ENCODE peak calls at places on chromosome 13, in four cellular contexts. T, V, X and I are unnamed samples.

GRCh38 chr13:80572308-80572676 is 231.4 kb upstream of the SPRY2 start:
- DNase-seq in T (no peak), V (no peak), X (no peak), I (no peak)

GRCh38 chr13:46812398-46812797 is 15.4 kb upstream of the ESD start:
- DNase-seq in T (no peak), V (no peak), X (no peak), I (no peak)

GRCh38 chr13:40272776-40273139 is 393.7 kb downstream of the FOXO1 start:
- DNase-seq in T (no peak), V (no peak), X (no peak), I (no peak)

GRCh38 chr13:76872686-76873085 is 13.5 kb downstream of the KCTD12 start:
- DNase-seq in T (no peak), V (no peak), X (no peak), I (no peak)

GRCh38 chr13:75771818-75772217 is 135.7 kb downstream of the LMO7 start:
- DNase-seq in T (peak; percentile 27), V (no peak), X (no peak), I (no peak)

GRCh38 chr13:41590643-41591042 is 133.3 kb downstream of the RGCC start:
- DNase-seq in T (no peak), V (no peak), X (no peak), I (no peak)

GRCh38 chr13:95641961-95642621 is 2.4 kb downstream of the DZIP1 start:
- DNase-seq in T (no peak), V (no peak), X (no peak), I (no peak)

GRCh38 chr13:31094331-31095015 is 67.2 kb downstream of the HSPH1 start:
- DNase-seq in T (no peak), V (no peak), X (no peak), I (no peak)

GRCh38 chr13:82717249-82717648 is 1165.0 kb downstream of the SLITRK1 start:
- DNase-seq in T (no peak), V (no peak), X (peak; percentile 12), I (no peak)

GRCh38 chr13:26719356-26719945 is 41.1 kb downstream of the GPR12 start:
- DNase-seq in T (no peak), V (no peak), X (no peak), I (no peak)

GRCh38 chr13:47835470-47836228 is 165.4 kb downstream of the SUCLA2 start:
- DNase-seq in T (no peak), V (no peak), X (no peak), I (no peak)

GRCh38 chr13:80189889-80190597 is 150.9 kb downstream of the SPRY2 start:
- DNase-seq in T (no peak), V (no peak), X (no peak), I (no peak)

GRCh38 chr13:44013666-44014291 is 134.1 kb downstream of the LACC1 start:
- DNase-seq in T (no peak), V (no peak), X (peak; percentile 47), I (no peak)

GRCh38 chr13:43085545-43085944 is 62.2 kb downstream of the DNAJC15 start:
- DNase-seq in T (peak; percentile 8), V (no peak), X (no peak), I (peak; percentile 10)

GRCh38 chr13:40172149-40172591 is 494.3 kb downstream of the FOXO1 start:
- DNase-seq in T (no peak), V (no peak), X (no peak), I (no peak)

GRCh38 chr13:113820813-113821651 is 42.8 kb downstream of the GAS6 start:
- DNase-seq in T (peak; percentile 40), V (no peak), X (peak; percentile 97), I (no peak)

GRCh38 chr13:99158846-99159245 is 41.8 kb upstream of the UBAC2 start:
- DNase-seq in T (no peak), V (no peak), X (no peak), I (no peak)

GRCh38 chr13:27839809-27840467 is 47.7 kb downstream of the GSX1 start:
- DNase-seq in T (peak; percentile 12), V (no peak), X (no peak), I (no peak)

GRCh38 chr13:103931396-103931795 is 865.2 kb upstream of the SLC10A2 start:
- DNase-seq in T (no peak), V (no peak), X (no peak), I (no peak)

GRCh38 chr13:31638577-31638976 is 100.7 kb upstream of the RXFP2 start:
- DNase-seq in T (no peak), V (no peak), X (peak; percentile 51), I (no peak)

GRCh38 chr13:77390391-77390790 is 63.5 kb upstream of the MYCBP2 start:
- DNase-seq in T (no peak), V (no peak), X (no peak), I (no peak)

GRCh38 chr13:52659340-52659739 is 6.7 kb downstream of the SUGT1 start:
- DNase-seq in T (no peak), V (no peak), X (no peak), I (no peak)

GRCh38 chr13:26112843-26113242 is 61.0 kb upstream of the SHISA2 start:
- DNase-seq in T (no peak), V (no peak), X (no peak), I (no peak)

GRCh38 chr13:66977156-66977555 is 253.0 kb downstream of the PCDH9 start:
- DNase-seq in T (no peak), V (no peak), X (no peak), I (no peak)

GRCh38 chr13:33259296-33259695 is 26.3 kb downstream of the STARD13 start:
- DNase-seq in T (no peak), V (no peak), X (no peak), I (no peak)

GRCh38 chr13:87999791-88000190 is 328.6 kb downstream of the SLITRK5 start:
- DNase-seq in T (no peak), V (no peak), X (no peak), I (no peak)

GRCh38 chr13:19606152-19606551 is 27.3 kb upstream of the MPHOSPH8 start:
- DNase-seq in T (no peak), V (no peak), X (no peak), I (no peak)

GRCh38 chr13:31050486-31051400 is 111.0 kb downstream of the HSPH1 start:
- DNase-seq in T (no peak), V (no peak), X (no peak), I (no peak)

GRCh38 chr13:44068737-44069136 is 189.0 kb downstream of the LACC1 start:
- DNase-seq in T (no peak), V (no peak), X (peak; percentile 34), I (no peak)

GRCh38 chr13:51152713-51153112 is 41.6 kb upstream of the C13orf42 start:
- DNase-seq in T (no peak), V (no peak), X (no peak), I (no peak)

GRCh38 chr13:113923376-113924063 is 50.4 kb downstream of the C13orf46 start:
- DNase-seq in T (no peak), V (no peak), X (no peak), I (no peak)

GRCh38 chr13:75985132-75985531 is 349.0 kb downstream of the LMO7 start:
- DNase-seq in T (no peak), V (no peak), X (no peak), I (no peak)

GRCh38 chr13:42041017-42041683 is 7.3 kb upstream of the DGKH start:
- DNase-seq in T (peak; percentile 16), V (no peak), X (no peak), I (peak; percentile 16)

GRCh38 chr13:62293081-62293480 is 877.4 kb upstream of the PCDH20 start:
- DNase-seq in T (no peak), V (no peak), X (no peak), I (no peak)

GRCh38 chr13:113917096-113917495 is 53.2 kb upstream of the GAS6 start:
- DNase-seq in T (no peak), V (no peak), X (no peak), I (no peak)

GRCh38 chr13:25347156-25347555 is 24.6 kb upstream of the ATP8A2 start:
- DNase-seq in T (no peak), V (no peak), X (no peak), I (no peak)

GRCh38 chr13:45162194-45162593 is 38.7 kb downstream of the KCTD4 start:
- DNase-seq in T (no peak), V (no peak), X (no peak), I (no peak)

GRCh38 chr13:25699056-25699455 is 327.3 kb downstream of the ATP8A2 start:
- DNase-seq in T (no peak), V (no peak), X (no peak), I (no peak)

GRCh38 chr13:37475966-37476365 is 122.6 kb downstream of the POSTN start:
- DNase-seq in T (no peak), V (no peak), X (no peak), I (no peak)